ENCODE peak calls at places on chromosomes 13 and 19, in five cellular contexts. K, J, F, A and V are unnamed samples.

GRCh38 chr19:47414469-47414868 is 4.9 kb downstream of the MEIS3 start:
- DNase-seq in K (no peak), J (no peak), F (peak; percentile 33), A (no peak), V (no peak)

GRCh38 chr19:3281026-3281425 is 56.6 kb downstream of the CELF5 start:
- DNase-seq in K (no peak), J (no peak), F (no peak), A (no peak), V (no peak)

GRCh38 chr13:113562085-113562749 is 22.3 kb upstream of the TFDP1 start:
- DNase-seq in K (peak; percentile 77), J (no peak), F (peak; percentile 57), A (peak; percentile 46), V (peak; percentile 67)

GRCh38 chr19:47497073-47497766 is 13.2 kb upstream of the KPTN start:
- DNase-seq in K (no peak), J (no peak), F (no peak), A (peak; percentile 56), V (no peak)

GRCh38 chr19:28710278-28710677 is 502.7 kb downstream of the UQCRFS1 start:
- DNase-seq in K (no peak), J (peak; percentile 34), F (no peak), A (no peak), V (no peak)

GRCh38 chr19:33293255-33294057 is 8.9 kb downstream of the CEBPA start:
- DNase-seq in K (no peak), J (no peak), F (no peak), A (peak; percentile 70), V (peak; percentile 32)

GRCh38 chr13:112073245-112074138 is 6.5 kb downstream of the SOX1 start:
- DNase-seq in K (no peak), J (no peak), F (no peak), A (no peak), V (no peak)

GRCh38 chr13:64770743-64771142 is 2459.4 kb downstream of the PCDH9 start:
- DNase-seq in K (no peak), J (no peak), F (no peak), A (no peak), V (no peak)

DNA sequence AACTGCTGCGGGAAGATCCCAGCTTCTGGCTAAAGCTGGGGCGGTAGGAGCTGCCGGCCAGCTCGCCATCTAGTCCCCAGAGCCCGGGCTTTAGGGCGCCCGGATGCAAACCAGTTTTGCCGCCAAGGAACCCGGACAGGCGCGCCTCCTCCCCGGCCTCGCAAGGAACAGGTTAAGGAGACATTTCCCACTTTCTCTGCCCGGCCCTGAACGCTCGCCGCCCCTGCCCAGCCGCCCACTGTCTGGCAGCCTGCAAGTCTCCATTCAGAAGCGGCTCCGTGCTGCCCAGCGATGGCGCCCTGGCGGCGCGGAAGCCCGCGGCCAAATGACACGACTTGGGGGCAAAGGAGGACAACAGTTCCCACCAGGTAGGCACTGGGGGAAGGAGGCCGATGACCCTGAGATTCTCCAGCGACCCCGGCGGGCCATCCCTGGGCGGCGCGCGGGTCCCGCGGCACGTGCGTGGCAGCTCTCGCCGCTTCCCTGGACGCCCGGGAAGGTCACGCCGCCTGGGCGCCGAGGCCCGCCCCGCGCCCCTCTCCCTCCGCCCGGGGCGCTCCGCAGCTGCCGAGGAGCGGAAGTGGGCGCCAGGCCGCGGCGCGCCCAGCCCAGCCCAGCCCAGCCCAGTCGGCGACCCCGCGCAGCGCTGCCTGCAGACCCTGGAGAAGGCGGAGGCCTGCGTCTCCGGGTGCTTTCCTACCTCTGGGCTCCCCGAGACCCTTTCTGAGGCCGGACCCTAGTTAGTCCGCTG is 42.2 kb upstream of the HNRNPA1L2 start:
- DNase-seq in K (no peak), J (no peak), F (no peak), A (peak; percentile 13), V (peak; percentile 26)
- TF ChIP-seq POLR2A in K (no peak), J (no peak), F (no peak), A (no peak), V (no peak)

DNA sequence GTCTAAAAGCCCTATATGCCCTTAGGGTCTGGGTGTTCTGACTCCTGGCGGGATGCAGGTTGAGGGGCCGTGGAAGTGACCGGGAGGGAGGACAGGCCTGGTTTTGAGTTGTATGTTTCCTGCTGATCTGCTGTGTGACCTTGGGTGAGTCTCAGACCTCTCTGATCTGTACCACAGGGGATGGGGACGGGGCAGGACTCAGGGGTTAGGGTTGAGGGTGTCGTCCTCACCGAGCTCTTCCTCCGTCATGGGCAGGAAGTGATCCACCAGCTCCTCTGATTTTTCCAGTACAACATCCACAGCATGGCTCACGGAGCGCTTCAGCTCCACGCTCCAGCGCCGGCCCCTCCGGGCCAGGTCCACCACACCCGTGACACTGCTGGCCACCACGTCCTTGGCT is 6.2 kb downstream of the PLIN5 start:
- DNase-seq in K (no peak), J (no peak), F (no peak), A (no peak), V (no peak)
- TF ChIP-seq POLR2A in K (no peak), J (no peak), F (no peak), A (no peak), V (no peak)

GRCh38 chr13:26752671-26753070 is 7.9 kb downstream of the GPR12 start:
- DNase-seq in K (no peak), J (no peak), F (no peak), A (no peak), V (no peak)
- TF ChIP-seq POLR2A in K (no peak), J (no peak), F (no peak), A (no peak), V (no peak)

GRCh38 chr13:27359203-27359821 is 65.1 kb upstream of the GTF3A start:
- DNase-seq in K (peak; percentile 66), J (peak; percentile 43), F (peak; percentile 77), A (peak; percentile 78), V (peak; percentile 45)
- TF ChIP-seq POLR2A in K (no peak), J (no peak), F (no peak), A (no peak), V (no peak)

GRCh38 chr19:38849147-38849745 is 540 bp downstream of the HNRNPL start:
- DNase-seq in K (peak; percentile 97), J (peak; percentile 84), F (peak; percentile 98), A (peak; percentile 97), V (peak; percentile 96)
- TF ChIP-seq POLR2A in K (no peak), J (peak; percentile 40), F (no peak), A (no peak), V (peak; percentile 40)

GRCh38 chr19:1237027-1237659 is 662 bp downstream of the CBARP start:
- DNase-seq in K (no peak), J (no peak), F (peak; percentile 55), A (no peak), V (no peak)
- TF ChIP-seq POLR2A in K (no peak), J (no peak), F (no peak), A (no peak), V (no peak)

GRCh38 chr19:49473868-49474544 is at the start of gene FLT3LG:
- DNase-seq in K (peak; percentile 74), J (no peak), F (peak; percentile 83), A (peak; percentile 69), V (peak; percentile 80)
- TF ChIP-seq POLR2A in K (no peak), J (peak; percentile 23), F (no peak), A (no peak), V (no peak)

GRCh38 chr19:34733266-34733825 is 697 bp upstream of the ZNF181 start:
- DNase-seq in K (peak; percentile 64), J (no peak), F (peak; percentile 74), A (peak; percentile 85), V (no peak)
- TF ChIP-seq POLR2A in K (peak; percentile 16), J (peak; percentile 43), F (peak; percentile 62), A (no peak), V (peak; percentile 18)

GRCh38 chr19:48872884-48873475 is 759 bp downstream of the PPP1R15A start:
- DNase-seq in K (peak; percentile 92), J (peak; percentile 80), F (peak; percentile 95), A (peak; percentile 94), V (peak; percentile 95)
- TF ChIP-seq POLR2A in K (no peak), J (no peak), F (no peak), A (no peak), V (no peak)